ENCODE peak calls at places on chromosomes 2 and 18, in five cellular contexts. D, T, H, X and R are unnamed samples.

GRCh38 chr2:38077431-38077769 is 1.4 kb upstream of the CYP1B1 start:
- DNase-seq in D (no peak), T (no peak), H (no peak), X (no peak), R (no peak)

GRCh38 chr2:64612575-64613195 is 41.0 kb downstream of the SERTAD2 start:
- DNase-seq in D (no peak), T (no peak), H (peak; percentile 24), X (no peak), R (no peak)

GRCh38 chr2:73503992-73504570 is 118.4 kb downstream of the ALMS1 start:
- DNase-seq in D (no peak), T (no peak), H (no peak), X (no peak), R (no peak)

GRCh38 chr2:54899576-54900200 is 150.6 kb downstream of the RTN4 start:
- DNase-seq in D (peak; percentile 35), T (no peak), H (peak; percentile 57), X (no peak), R (no peak)

GRCh38 chr2:98242006-98242405 is 104.2 kb upstream of the CNGA3 start:
- DNase-seq in D (no peak), T (no peak), H (no peak), X (no peak), R (no peak)

GRCh38 chr2:173058097-173058496 is 17.5 kb upstream of the MAP3K20 start:
- DNase-seq in D (no peak), T (no peak), H (no peak), X (no peak), R (no peak)

GRCh38 chr18:23033079-23033478 is 100.0 kb downstream of the RBBP8 start:
- DNase-seq in D (no peak), T (no peak), H (no peak), X (no peak), R (no peak)

GRCh38 chr2:157220502-157220901 is 37.0 kb upstream of the GALNT5 start:
- DNase-seq in D (no peak), T (no peak), H (no peak), X (no peak), R (no peak)

GRCh38 chr2:9204939-9205338 is 1.7 kb upstream of the ASAP2 start:
- DNase-seq in D (no peak), T (no peak), H (no peak), X (no peak), R (no peak)

GRCh38 chr18:31740180-31740579 is 20.5 kb downstream of the SLC25A52 start:
- DNase-seq in D (no peak), T (no peak), H (no peak), X (no peak), R (no peak)

GRCh38 chr2:7023542-7023941 is 106.3 kb downstream of the RNF144A start:
- DNase-seq in D (no peak), T (no peak), H (peak; percentile 91), X (no peak), R (no peak)

GRCh38 chr2:20430461-20431302 is 16.2 kb upstream of the RHOB start:
- DNase-seq in D (no peak), T (no peak), H (peak; percentile 34), X (no peak), R (no peak)

GRCh38 chr2:68925298-68925885 is 27.3 kb downstream of the GKN2 start:
- DNase-seq in D (peak; percentile 78), T (no peak), H (peak; percentile 74), X (no peak), R (no peak)

GRCh38 chr2:17470855-17471641 is 47.2 kb downstream of the RAD51AP2 start:
- DNase-seq in D (peak; percentile 2), T (no peak), H (no peak), X (no peak), R (no peak)

GRCh38 chr2:195009202-195009601 is 647.8 kb upstream of the SLC39A10 start:
- DNase-seq in D (no peak), T (no peak), H (no peak), X (no peak), R (no peak)

GRCh38 chr2:129469389-129469788 is 510.1 kb upstream of the RAB6C start:
- DNase-seq in D (no peak), T (no peak), H (no peak), X (no peak), R (no peak)

GRCh38 chr18:41647914-41648313 is 307.1 kb upstream of the PIK3C3 start:
- DNase-seq in D (no peak), T (no peak), H (no peak), X (no peak), R (no peak)

GRCh38 chr2:128327180-128327964 is 8.7 kb upstream of the HS6ST1 start:
- DNase-seq in D (no peak), T (no peak), H (no peak), X (no peak), R (no peak)

GRCh38 chr2:150598383-150598782 is 110.9 kb upstream of the RND3 start:
- DNase-seq in D (no peak), T (no peak), H (no peak), X (no peak), R (no peak)

GRCh38 chr2:129913695-129914495 is 65.6 kb upstream of the RAB6C start:
- DNase-seq in D (no peak), T (no peak), H (peak; percentile 21), X (no peak), R (no peak)

GRCh38 chr18:73696171-73696570 is 451.5 kb downstream of the FBXO15 start:
- DNase-seq in D (no peak), T (no peak), H (no peak), X (no peak), R (no peak)

GRCh38 chr2:96916156-96917007 is 46.5 kb upstream of the SEMA4C start:
- DNase-seq in D (no peak), T (no peak), H (peak; percentile 81), X (no peak), R (no peak)

GRCh38 chr2:232666051-232666805 is 30.9 kb upstream of the GIGYF2 start:
- DNase-seq in D (no peak), T (no peak), H (no peak), X (no peak), R (no peak)

GRCh38 chr2:149027602-149028250 is 10.8 kb upstream of the LYPD6B start:
- DNase-seq in D (no peak), T (no peak), H (no peak), X (no peak), R (no peak)

GRCh38 chr2:208440716-208441115 is 34.1 kb downstream of the PTH2R start:
- DNase-seq in D (no peak), T (no peak), H (no peak), X (no peak), R (no peak)

GRCh38 chr2:51490576-51491234 is 458.8 kb upstream of the NRXN1 start:
- DNase-seq in D (no peak), T (no peak), H (no peak), X (no peak), R (no peak)

GRCh38 chr2:239946570-239947311 is 78.4 kb downstream of the NDUFA10 start:
- DNase-seq in D (no peak), T (peak; percentile 26), H (peak; percentile 41), X (no peak), R (no peak)

GRCh38 chr2:84957771-84958134 is 13.2 kb upstream of the KCMF1 start:
- DNase-seq in D (no peak), T (no peak), H (no peak), X (no peak), R (no peak)

GRCh38 chr2:84960157-84960506 is 10.8 kb upstream of the KCMF1 start:
- DNase-seq in D (no peak), T (no peak), H (no peak), X (no peak), R (no peak)

GRCh38 chr2:84959494-84960156 is 11.3 kb upstream of the KCMF1 start:
- DNase-seq in D (no peak), T (no peak), H (no peak), X (no peak), R (no peak)

GRCh38 chr2:84958135-84959044 is 12.6 kb upstream of the KCMF1 start:
- DNase-seq in D (peak; percentile 96), T (peak; percentile 83), H (peak; percentile 78), X (no peak), R (peak; percentile 28)

GRCh38 chr2:84959045-84959493 is 11.9 kb upstream of the KCMF1 start:
- DNase-seq in D (peak; percentile 74), T (no peak), H (no peak), X (no peak), R (no peak)
- TF ChIP-seq POLR2A in D (no peak), T (no peak), H (no peak), X (no peak), R (no peak)

DNA sequence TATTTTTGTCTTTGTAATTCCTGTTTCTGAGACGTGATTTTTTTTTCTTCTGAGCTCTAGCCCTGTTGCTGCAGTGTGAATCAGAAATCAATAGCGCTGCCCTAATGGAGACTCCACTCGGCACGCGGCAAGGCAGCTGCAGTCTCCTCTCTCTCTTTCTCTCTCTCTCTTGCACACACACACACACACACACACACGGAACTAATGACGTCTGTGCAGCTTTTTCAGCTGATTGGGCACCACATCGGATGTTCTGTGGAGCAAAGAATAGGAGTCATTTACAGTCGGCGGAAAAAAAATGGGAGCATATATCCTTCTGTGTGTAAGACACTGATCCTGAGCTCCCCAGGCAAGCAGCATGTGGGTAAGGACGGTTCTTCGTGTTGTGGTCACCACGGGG is 2.0 kb upstream of the MYT1L start:
- DNase-seq in D (no peak), T (no peak), H (peak; percentile 73), X (no peak), R (no peak)
- H3K27ac ChIP-seq in D (no peak overlapping the region), T (no peak overlapping the region), H (no peak overlapping the region), X (no peak overlapping the region), R (no peak overlapping the region)

GRCh38 chr2:127293386-127293757 is 572 bp downstream of the ERCC3 start:
- DNase-seq in D (peak; percentile 13), T (no peak), H (no peak), X (peak; percentile 28), R (no peak)

GRCh38 chr2:127288274-127288673 is 5.7 kb downstream of the ERCC3 start:
- DNase-seq in D (no peak), T (no peak), H (no peak), X (no peak), R (no peak)

GRCh38 chr2:127293758-127294562 is at the start of gene ERCC3:
- DNase-seq in D (peak; percentile 86), T (peak; percentile 83), H (peak; percentile 84), X (peak; percentile 92), R (peak; percentile 74)
- TF ChIP-seq POLR2A in D (peak; percentile 81), T (peak; percentile 27), H (peak; percentile 29), X (no peak), R (peak; percentile 40)

DNA sequence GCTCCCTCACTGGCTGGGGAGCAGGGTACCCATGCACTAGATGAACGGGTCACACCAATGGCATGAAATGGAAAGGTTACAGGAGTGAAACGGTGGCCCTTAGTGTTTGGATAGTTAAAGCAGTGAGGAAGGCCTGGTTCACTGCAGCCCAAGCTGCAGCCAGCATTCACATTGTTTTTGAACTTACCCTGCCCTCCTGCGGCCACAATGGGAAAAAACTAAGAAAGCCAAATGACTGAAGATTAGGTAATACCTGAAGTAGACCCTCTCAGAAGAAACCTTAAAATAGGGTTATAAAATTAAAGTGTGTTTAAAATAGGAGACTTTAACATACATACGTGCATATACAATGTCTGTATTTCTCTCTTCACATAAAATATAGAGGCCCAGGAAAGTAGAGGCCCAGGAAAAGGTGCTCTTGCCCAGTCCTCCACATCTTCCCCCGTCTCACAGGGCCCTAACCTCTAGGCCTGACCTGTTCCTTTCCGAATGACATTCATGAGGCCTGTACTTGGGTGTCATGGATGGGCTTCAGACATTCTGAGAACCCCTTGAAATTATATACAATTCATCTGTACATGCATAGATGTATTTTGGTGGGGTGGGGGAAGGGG is 33.3 kb downstream of the DOK1 start:
- DNase-seq in D (peak; percentile 82), T (no peak), H (peak; percentile 87), X (no peak), R (peak; percentile 25)
- H3K27ac ChIP-seq in D (no peak overlapping the region), T (no peak overlapping the region), H (no peak overlapping the region), X (no peak overlapping the region), R (no peak overlapping the region)

GRCh38 chr2:234864518-234864917 is 87.3 kb upstream of the SH3BP4 start:
- DNase-seq in D (no peak), T (no peak), H (no peak), X (no peak), R (no peak)
- TF ChIP-seq POLR2A in D (no peak), T (no peak), H (no peak), X (no peak), R (no peak)